ENCODE peak calls at places on chromosomes 2 and 18, in four cellular contexts. L is GM12878, M is H1, S is HepG2. N is an unnamed sample.

GRCh38 chr2:118380915-118381653 is 292.8 kb downstream of the INSIG2 start:
- DNase-seq in S (no peak), M (no peak), L (no peak), N (no peak)

GRCh38 chr18:421236-422155 is 79.0 kb downstream of the COLEC12 start:
- DNase-seq in M (no peak), L (no peak), S (peak; percentile 14), N (no peak)

GRCh38 chr2:143150287-143150686 is 21.1 kb downstream of the ARHGAP15 start:
- DNase-seq in S (no peak), M (no peak), L (no peak), N (no peak)

GRCh38 chr2:230627806-230628724 is 84.6 kb upstream of the CAB39 start:
- DNase-seq in M (no peak), S (peak; percentile 44), L (no peak), N (no peak)

GRCh38 chr2:70132244-70133126 is 45.2 kb downstream of the PCBP1 start:
- DNase-seq in L (no peak), S (peak; percentile 86), M (no peak), N (no peak)

GRCh38 chr2:9037176-9037575 is 33.7 kb upstream of the MBOAT2 start:
- DNase-seq in M (no peak), S (no peak), L (no peak), N (no peak)

GRCh38 chr18:77056399-77057015 is 76.1 kb downstream of the MBP start:
- DNase-seq in M (no peak), L (no peak), S (peak; percentile 19), N (no peak)

GRCh38 chr2:137178955-137179377 is 413.6 kb downstream of the THSD7B start:
- DNase-seq in S (no peak), M (no peak), L (peak; percentile 9), N (no peak)

GRCh38 chr2:142254057-142254456 is 123.2 kb upstream of the LRP1B start:
- DNase-seq in S (no peak), L (no peak), M (no peak), N (no peak)

GRCh38 chr2:29314816-29315571 is 199.8 kb downstream of the CLIP4 start:
- DNase-seq in M (no peak), L (peak; percentile 51), S (no peak), N (peak; percentile 42)
- TF ChIP-seq SUZ12 in M (no peak), L (no peak), S (no peak), N (no peak)

DNA sequence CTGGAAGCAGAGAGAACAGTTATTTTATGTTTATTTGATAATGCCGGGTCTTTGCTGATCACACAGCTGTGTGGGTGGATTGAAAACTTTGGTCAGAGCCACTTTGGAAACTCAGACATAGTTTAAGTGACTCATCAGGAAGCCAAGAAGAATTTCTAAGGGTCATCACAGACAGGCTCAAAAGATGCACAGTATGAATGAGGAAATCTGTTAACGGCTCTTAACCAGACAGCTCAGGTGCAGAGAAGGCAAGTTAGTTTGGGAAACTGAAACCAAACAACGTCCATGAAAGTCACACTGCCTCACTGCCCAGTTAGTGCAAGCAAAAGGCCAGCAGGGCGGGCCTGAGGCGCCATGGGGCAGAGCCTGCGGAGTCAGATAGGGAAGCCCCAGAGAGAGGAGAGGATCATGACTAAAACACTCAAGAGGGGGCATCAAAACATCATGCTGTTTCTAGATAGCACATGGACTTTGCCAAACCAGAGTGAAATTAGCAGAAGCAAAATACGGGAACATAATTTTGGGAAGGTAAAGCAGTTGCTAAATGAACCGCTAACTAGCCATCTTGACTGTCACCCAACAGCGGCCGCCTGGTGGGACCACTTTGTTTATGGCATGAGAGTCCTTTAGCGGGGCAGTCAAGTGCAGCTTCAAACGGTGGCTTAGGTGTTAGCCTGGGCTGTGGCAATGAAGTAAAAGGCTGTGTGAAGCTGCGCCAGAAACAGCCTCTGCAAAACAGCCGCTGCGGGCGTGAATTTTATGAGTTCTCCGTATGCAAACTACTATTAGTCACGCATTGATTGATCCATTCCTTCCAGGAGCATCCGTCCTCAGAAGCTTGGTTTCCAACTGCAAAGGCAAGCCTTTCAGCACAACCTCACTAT is 101.2 kb downstream of the KCTD18 start:
- DNase-seq in L (no peak), M (no peak), S (peak; percentile 52), N (no peak)
- TF ChIP-seq SP1 in L (no peak), M (no peak), S (no peak), N (no peak)

GRCh38 chr2:184560603-184561002 is 37.7 kb upstream of the ZNF804A start:
- DNase-seq in M (no peak), L (no peak), S (no peak), N (no peak)

GRCh38 chr2:184558713-184559464 is 39.4 kb upstream of the ZNF804A start:
- DNase-seq in L (no peak), M (no peak), S (no peak), N (no peak)

GRCh38 chr2:184554736-184555135 is 43.6 kb upstream of the ZNF804A start:
- DNase-seq in S (no peak), M (no peak), L (no peak), N (no peak)

GRCh38 chr2:184555352-184555751 is 43.0 kb upstream of the ZNF804A start:
- DNase-seq in S (no peak), L (no peak), M (no peak), N (no peak)

GRCh38 chr2:184556639-184557038 is 41.7 kb upstream of the ZNF804A start:
- DNase-seq in L (no peak), M (no peak), S (no peak), N (no peak)
- TF ChIP-seq SUZ12 in L (no peak), M (no peak), S (no peak), N (no peak)

GRCh38 chr2:106189764-106190468 is 4.2 kb downstream of the UXS1 start:
- DNase-seq in L (no peak), S (no peak), M (no peak), N (no peak)
- TF ChIP-seq SP1 in L (no peak), S (no peak), M (no peak), N (no peak)

GRCh38 chr2:30612371-30612770 is 165.3 kb downstream of the LCLAT1 start:
- DNase-seq in L (no peak), S (peak; percentile 31), M (no peak), N (no peak)
- TF ChIP-seq SUZ12 in L (no peak), S (no peak), M (no peak), N (no peak)

DNA sequence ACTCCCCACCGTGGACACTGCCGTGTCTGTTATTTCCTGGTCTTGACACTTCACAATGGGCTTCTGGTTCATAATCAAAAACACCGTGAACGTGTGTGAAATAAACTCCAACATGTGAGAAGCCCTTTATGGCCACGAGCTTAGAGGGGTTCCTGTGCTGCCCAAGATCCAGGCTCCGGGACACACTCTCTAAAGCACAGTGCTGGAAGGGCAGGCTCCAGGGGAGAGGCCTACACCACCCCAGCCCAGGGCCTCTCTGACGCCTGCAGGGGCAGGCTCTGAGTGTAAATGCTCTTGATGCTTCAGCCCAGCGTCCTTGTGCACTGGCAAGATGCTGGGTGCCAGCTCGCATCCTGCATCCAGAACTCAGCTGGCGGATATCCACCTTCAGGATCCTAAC is 13.7 kb downstream of the CHST10 start:
- DNase-seq in L (no peak), M (no peak), S (no peak), N (no peak)
- TF ChIP-seq SP1 in L (no peak), M (no peak), S (no peak), N (no peak)

GRCh38 chr2:217413193-217413592 is 553.3 kb upstream of the TNP1 start:
- DNase-seq in M (no peak), S (no peak), L (no peak), N (no peak)
- TF ChIP-seq SUZ12 in M (no peak), S (no peak), L (no peak), N (no peak)

GRCh38 chr2:235506291-235506996 is 12.6 kb downstream of the AGAP1 start:
- DNase-seq in S (no peak), M (no peak), L (no peak), N (no peak)
- TF ChIP-seq SP1 in S (no peak), M (no peak), L (no peak), N (no peak)

GRCh38 chr2:44100351-44100750 is 68.3 kb upstream of the PPM1B start:
- DNase-seq in L (no peak), S (peak; percentile 38), M (no peak), N (no peak)
- TF ChIP-seq SUZ12 in L (no peak), S (no peak), M (no peak), N (no peak)

DNA sequence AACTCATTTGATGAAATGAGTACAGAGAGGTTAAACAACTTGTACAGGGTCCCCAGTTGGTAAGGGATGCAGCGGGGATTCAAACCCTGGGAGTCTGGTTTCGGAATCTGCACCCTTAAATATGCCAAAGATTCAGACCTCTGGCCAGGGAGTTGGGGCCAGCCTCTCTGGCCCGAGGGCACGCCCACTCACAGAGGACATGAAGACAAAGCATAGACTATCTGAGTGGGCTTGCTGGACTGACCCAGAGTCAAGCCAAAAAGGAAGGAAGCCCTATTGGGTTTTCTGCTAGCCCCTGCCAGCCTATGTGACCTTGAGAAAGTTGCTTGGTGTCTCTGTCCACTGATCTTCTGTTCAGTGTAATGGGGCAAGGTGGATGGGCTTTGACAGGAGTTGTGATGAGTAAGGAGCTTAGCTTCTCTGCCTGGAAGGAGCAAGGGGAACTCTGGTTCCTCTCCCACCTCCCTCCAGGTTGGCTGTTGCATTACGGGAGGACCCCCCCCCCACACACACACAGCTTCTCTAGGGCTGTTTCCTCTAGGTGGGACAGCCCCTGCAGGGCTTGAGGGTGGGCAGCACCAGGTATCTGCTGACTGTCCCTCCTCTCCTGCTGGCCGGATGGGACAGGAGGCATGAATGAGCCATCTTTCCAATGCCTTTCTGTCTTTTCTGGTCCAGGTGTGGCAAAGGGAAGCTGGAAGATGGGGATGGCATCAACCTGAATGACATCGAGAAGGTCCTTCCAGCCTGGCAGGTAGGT is 131.3 kb downstream of the CTIF start:
- DNase-seq in S (no peak), M (no peak), L (no peak), N (no peak)
- TF ChIP-seq SP1 in S (no peak), M (no peak), L (no peak), N (no peak)